ENCODE peak calls at places on chromosome 15, in five cellular contexts. R is fibroblast of lung, Y is stomach, T is pancreas, I is HCT116. O is an unnamed sample. For H3K4me1, the result is how much of the 10 kb centered on the place peaks cover.

GRCh38 chr15:47674576-47675232 is 42.6 kb upstream of the SEMA6D start:
- DNase-seq in T (no peak), R (no peak), I (no peak), Y (no peak), O (no peak)

GRCh38 chr15:88894348-88894818 is 961 bp downstream of the HAPLN3 start:
- DNase-seq in R (peak), Y (peak), T (peak), I (no peak), O (peak)

GRCh38 chr15:61195116-61196002 is 33.7 kb downstream of the RORA start:
- DNase-seq in I (peak), Y (no peak), R (peak), T (no peak), O (peak)

GRCh38 chr15:47987908-47988532 is 132.8 kb upstream of the SLC24A5 start:
- DNase-seq in I (peak), Y (no peak), R (peak), T (no peak), O (peak)

GRCh38 chr15:60799885-60800728 is 321.2 kb upstream of the ICE2 start:
- DNase-seq in Y (no peak), R (peak), T (no peak), I (no peak), O (no peak)

GRCh38 chr15:70526221-70526973 is 237.0 kb downstream of the UACA start:
- DNase-seq in Y (no peak), R (no peak), I (peak), T (no peak), O (peak)

GRCh38 chr15:35671197-35671596 is 125.2 kb upstream of the DPH6 start:
- DNase-seq in T (no peak), Y (no peak), R (no peak), I (no peak), O (no peak)

GRCh38 chr15:92877000-92877399 is 23.1 kb upstream of the CHD2 start:
- DNase-seq in T (no peak), R (no peak), I (no peak), Y (no peak), O (peak)

GRCh38 chr15:78103406-78104118 is 11.2 kb downstream of the SH2D7 start:
- DNase-seq in Y (peak), I (no peak), T (peak), R (no peak), O (no peak)

GRCh38 chr15:74977599-74977998 is 17.8 kb upstream of the SCAMP5 start:
- DNase-seq in I (no peak), R (no peak), T (no peak), Y (no peak), O (no peak)

DNA sequence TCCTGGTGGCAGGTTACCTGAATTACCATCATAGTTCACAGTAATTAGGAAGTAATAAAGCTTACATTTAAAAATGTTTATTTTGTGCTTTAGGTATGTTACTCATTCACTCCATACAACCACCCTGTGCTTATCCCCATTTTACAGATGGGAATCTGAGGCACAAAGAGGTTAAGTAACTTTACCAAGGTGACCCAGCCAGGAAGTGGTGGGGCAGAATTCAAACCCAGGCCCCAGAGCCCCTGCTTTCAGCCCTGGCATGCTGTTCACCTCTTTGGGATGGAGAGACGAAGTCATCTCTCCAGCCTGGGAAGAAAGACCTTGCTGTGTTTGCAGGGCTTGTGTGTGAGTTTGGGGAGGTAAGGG is 285.6 kb upstream of the TPM1 start:
- DNase-seq in I (no peak), Y (no peak), R (no peak), T (no peak), O (no peak)
- H3K4me1 ChIP-seq in I (under half), Y (under half), R (under half), T (under half), O (under half)

GRCh38 chr15:82805994-82806406 is at the start of gene FSD2:
- DNase-seq in I (no peak), T (no peak), Y (no peak), R (no peak), O (no peak)
- H3K4me3 ChIP-seq in I (no peak), T (no peak), Y (no peak), R (no peak), O (no peak)

GRCh38 chr15:39125904-39126303 is 455.0 kb upstream of the THBS1 start:
- DNase-seq in R (peak), T (no peak), Y (no peak), I (peak), O (peak)

GRCh38 chr15:39124925-39125625 is 455.8 kb upstream of the THBS1 start:
- DNase-seq in Y (no peak), R (no peak), T (no peak), I (no peak), O (no peak)

GRCh38 chr15:39127925-39128617 is 452.8 kb upstream of the THBS1 start:
- DNase-seq in I (peak), Y (no peak), T (no peak), R (peak), O (peak)

GRCh38 chr15:39127151-39127815 is 453.6 kb upstream of the THBS1 start:
- DNase-seq in R (no peak), T (no peak), Y (no peak), I (no peak), O (no peak)

DNA sequence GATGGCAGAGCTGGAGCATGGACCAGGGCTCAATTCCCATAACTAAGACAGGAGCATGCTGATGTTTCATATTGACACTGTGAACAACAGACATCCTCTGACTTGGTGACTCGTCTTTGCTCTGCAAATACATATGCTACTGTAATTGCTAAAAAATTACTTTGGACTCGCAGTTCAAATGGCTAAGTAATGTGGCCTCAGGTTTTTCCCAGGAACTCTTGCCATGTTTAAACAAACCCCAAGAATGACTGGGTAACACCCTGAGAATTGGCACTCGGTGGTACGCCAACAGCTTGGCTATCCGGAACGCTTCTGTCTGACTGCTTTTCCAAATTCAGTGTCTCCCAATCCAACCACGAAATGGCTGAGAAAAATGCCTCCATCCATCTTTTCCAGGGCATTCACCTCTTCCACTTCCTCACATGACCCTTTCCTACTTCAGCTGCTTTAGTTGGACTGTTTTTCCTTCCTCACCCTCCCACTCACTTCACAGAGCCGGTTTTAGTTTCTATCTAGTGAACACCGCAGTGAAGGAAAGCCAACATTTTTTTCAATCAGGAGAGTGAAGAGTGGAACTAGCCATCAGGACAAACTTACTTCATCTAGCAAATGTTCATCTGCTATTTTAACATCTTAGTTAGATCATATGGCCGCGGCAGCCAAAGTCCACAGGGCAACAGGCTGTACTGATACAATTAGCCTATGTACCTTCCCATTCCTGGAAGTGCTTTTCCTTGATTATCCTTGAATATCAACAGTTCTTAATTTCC is 456.5 kb upstream of the THBS1 start:
- DNase-seq in I (no peak), Y (no peak), T (no peak), R (no peak), O (no peak)
- H3K4me1 ChIP-seq in I (under half), Y (under half), T (under half), R (under half), O (under half)

GRCh38 chr15:65529754-65530317 is 427 bp upstream of the HACD3 start:
- DNase-seq in I (no peak), T (no peak), R (peak), Y (no peak), O (peak)
- H3K4me3 ChIP-seq in I (peak), T (peak), R (peak), Y (peak), O (peak)

DNA sequence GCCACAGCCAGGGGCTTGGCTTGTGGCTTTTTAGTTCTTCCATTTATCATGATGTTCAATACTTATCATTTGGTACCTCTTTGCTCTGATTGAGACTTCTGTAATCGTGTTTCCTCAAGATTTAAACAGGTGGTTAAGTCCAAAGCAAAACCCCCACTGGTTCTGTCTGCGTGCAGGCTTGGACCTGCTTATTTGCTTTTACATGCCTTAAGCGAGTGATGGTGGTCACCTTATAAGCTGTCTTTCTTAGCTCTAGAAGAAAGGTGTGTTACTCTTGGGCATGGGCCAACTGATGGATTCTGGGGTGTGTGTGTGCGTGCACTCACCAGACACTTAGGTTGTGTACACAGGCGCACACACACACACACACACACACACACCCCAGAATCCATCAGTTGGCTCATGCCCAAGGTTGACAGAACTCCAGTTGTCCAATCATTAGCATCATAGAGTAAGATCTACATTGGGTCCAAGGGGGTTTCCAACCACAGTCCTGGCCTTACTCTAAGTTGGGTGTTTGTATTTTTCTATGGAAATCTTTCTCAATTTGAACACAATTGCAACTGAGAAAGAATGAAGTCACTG is 1.2 kb downstream of the MYZAP start:
- DNase-seq in I (no peak), Y (no peak), T (no peak), R (no peak), O (no peak)
- H3K4me1 ChIP-seq in I (under half), Y (under half), T (under half), R (under half), O (under half)

GRCh38 chr15:40282144-40282869 is 557 bp downstream of the ANKRD63 start:
- DNase-seq in Y (peak), R (no peak), I (no peak), T (peak), O (peak)

GRCh38 chr15:40279437-40280141 is 3.3 kb downstream of the ANKRD63 start:
- DNase-seq in I (no peak), T (peak), Y (peak), R (peak), O (peak)

GRCh38 chr15:40278026-40278425 is 4.8 kb downstream of the ANKRD63 start:
- DNase-seq in I (no peak), Y (no peak), R (no peak), T (no peak), O (no peak)

GRCh38 chr15:40281057-40281850 is 1.6 kb downstream of the ANKRD63 start:
- DNase-seq in Y (no peak), I (no peak), R (no peak), T (no peak), O (no peak)

DNA sequence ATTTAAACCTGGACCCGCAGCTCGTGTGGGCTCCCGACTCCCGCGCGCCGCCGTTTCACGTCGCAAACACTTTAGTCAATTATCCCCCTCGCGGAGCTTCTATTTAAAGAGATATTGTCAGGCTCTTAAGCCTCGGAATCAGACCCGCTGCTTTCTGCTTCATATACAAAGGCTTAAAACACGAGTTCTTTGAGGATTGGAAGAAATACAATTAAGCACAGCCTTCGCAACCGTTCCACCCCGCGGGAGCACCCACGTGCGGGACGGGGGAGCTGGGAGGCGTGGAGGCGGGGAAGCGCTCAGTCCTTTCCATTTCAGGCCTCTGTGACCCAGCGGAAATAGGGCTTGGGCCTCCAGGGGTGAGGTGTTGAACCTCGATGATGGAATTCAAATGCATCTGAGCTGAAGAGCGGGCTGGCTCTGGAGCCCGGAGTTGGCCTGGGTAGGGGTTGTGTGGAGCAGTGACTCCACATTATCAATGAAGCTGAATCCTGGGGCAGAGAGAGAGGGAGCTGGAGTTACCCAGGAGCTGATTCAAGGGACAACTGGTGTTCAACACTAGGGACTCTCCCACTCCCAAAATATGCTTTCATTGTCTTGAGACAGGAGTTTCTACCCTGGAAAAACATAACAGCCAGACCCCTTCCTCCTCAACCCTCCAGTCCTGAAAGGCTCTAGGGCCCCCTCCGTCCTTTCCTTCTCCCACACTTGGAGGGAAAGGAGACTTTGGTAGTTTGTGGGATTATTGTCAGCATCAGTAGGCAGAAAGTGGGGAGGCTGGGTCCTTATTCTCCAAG is 2.4 kb downstream of the ANKRD63 start:
- DNase-seq in I (no peak), R (no peak), Y (no peak), T (no peak), O (no peak)
- H3K4me3 ChIP-seq in I (no peak), R (no peak), Y (no peak), T (no peak), O (no peak)

DNA sequence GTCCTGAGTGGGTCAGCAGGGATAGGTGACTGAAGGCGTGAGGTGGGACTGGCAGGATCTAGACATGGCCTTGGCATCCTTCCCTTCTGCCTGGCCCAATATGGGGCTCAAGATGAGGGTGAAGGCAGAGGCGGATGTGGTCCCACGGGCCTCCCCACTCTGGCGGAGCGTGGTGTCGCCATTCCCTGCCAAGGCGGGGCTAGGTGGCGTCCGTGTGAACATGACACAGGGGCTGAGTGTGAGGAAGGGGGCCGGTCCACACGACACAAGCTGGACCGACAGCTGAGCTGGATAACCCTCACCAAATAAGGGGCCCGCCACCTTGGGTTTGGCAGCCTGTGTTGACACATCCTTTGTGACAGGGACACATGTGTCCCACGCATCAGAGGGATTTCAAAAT is 43.1 kb downstream of the ZNF710 start:
- DNase-seq in I (no peak), R (no peak), Y (no peak), T (peak), O (no peak)
- H3K4me1 ChIP-seq in I (under half), R (under half), Y (under half), T (under half), O (under half)

GRCh38 chr15:55893852-55894251 is 99.6 kb downstream of the NEDD4 start:
- DNase-seq in Y (no peak), R (no peak), T (no peak), I (no peak), O (no peak)

GRCh38 chr15:55899537-55899936 is 93.9 kb downstream of the NEDD4 start:
- DNase-seq in Y (no peak), R (no peak), T (no peak), I (no peak), O (no peak)

GRCh38 chr15:55900019-55900418 is 93.4 kb downstream of the NEDD4 start:
- DNase-seq in Y (no peak), T (no peak), R (no peak), I (no peak), O (no peak)

GRCh38 chr15:55897560-55898336 is 95.7 kb downstream of the NEDD4 start:
- DNase-seq in R (peak), I (no peak), Y (peak), T (no peak), O (peak)

GRCh38 chr15:55894406-55894965 is 98.9 kb downstream of the NEDD4 start:
- DNase-seq in R (no peak), I (no peak), Y (no peak), T (no peak), O (no peak)
- H3K4me3 ChIP-seq in R (peak), I (no peak), Y (no peak), T (no peak), O (no peak)

O was measured in HAP-1.